ENCODE peak calls at places on chromosomes 2 and 18, in eight cellular contexts. Z, Q, P, S, C, K, E and D are unnamed samples.
A peak's percentile ranks its signal among the peaks of the same experiment; 100 is the strongest.

GRCh38 chr2:99635710-99636431 is 146.1 kb upstream of the REV1 start:
- DNase-seq in E (peak; percentile 84), C (no peak), K (no peak), Z (peak; percentile 62), S (no peak), Q (peak; percentile 26), P (peak; percentile 91), D (peak; percentile 73)

GRCh38 chr2:64311191-64311910 is 142.6 kb upstream of the LGALSL start:
- DNase-seq in Z (no peak), Q (no peak), S (no peak), K (no peak), P (no peak), C (no peak), E (no peak), D (no peak)

GRCh38 chr2:85907671-85908157 is 18.9 kb upstream of the ST3GAL5 start:
- DNase-seq in Z (no peak), K (no peak), E (no peak), P (peak; percentile 61), S (no peak), C (no peak), Q (peak; percentile 18), D (peak; percentile 45)

GRCh38 chr2:54041135-54041534 is 70.3 kb upstream of the PSME4 start:
- DNase-seq in S (no peak), Z (no peak), C (no peak), Q (no peak), P (no peak), K (peak; percentile 34), E (no peak), D (no peak)

GRCh38 chr2:197461073-197461472 is 7.7 kb downstream of the COQ10B start:
- DNase-seq in P (no peak), E (no peak), K (no peak), Q (peak; percentile 41), Z (no peak), C (no peak), S (peak; percentile 69), D (peak; percentile 16)

GRCh38 chr2:96553176-96553956 is 16.8 kb downstream of the ARID5A start:
- DNase-seq in E (no peak), Z (no peak), K (no peak), C (no peak), Q (no peak), S (no peak), P (no peak), D (no peak)

GRCh38 chr2:160227252-160227651 is 27.2 kb upstream of the ITGB6 start:
- DNase-seq in C (no peak), S (peak; percentile 83), E (no peak), Z (no peak), P (no peak), Q (peak; percentile 36), K (no peak), D (peak; percentile 23)

GRCh38 chr2:73906847-73907505 is 14.2 kb downstream of the ACTG2 start:
- DNase-seq in Z (no peak), C (no peak), S (no peak), K (no peak), P (peak; percentile 64), Q (no peak), E (no peak), D (no peak)

GRCh38 chr2:54106631-54107454 is 8.6 kb upstream of the ACYP2 start:
- DNase-seq in S (peak; percentile 63), E (no peak), Q (peak; percentile 69), Z (no peak), K (peak; percentile 35), P (no peak), C (no peak), D (peak; percentile 28)

GRCh38 chr18:80154293-80154692 is 45.2 kb downstream of the ADNP2 start:
- DNase-seq in Q (peak; percentile 36), E (no peak), C (no peak), Z (no peak), S (no peak), P (no peak), K (peak; percentile 30), D (no peak)

GRCh38 chr18:40380657-40381441 is 1574.2 kb upstream of the PIK3C3 start:
- DNase-seq in S (no peak), E (no peak), C (no peak), Q (peak; percentile 27), P (no peak), Z (no peak), K (no peak), D (no peak)

GRCh38 chr18:13909541-13909940 is 5.8 kb downstream of the MC2R start:
- DNase-seq in C (no peak), E (no peak), S (no peak), K (no peak), Z (no peak), P (no peak), Q (no peak), D (no peak)

GRCh38 chr2:203532957-203533695 is 2.0 kb downstream of the RAPH1 start:
- DNase-seq in K (no peak), P (no peak), E (no peak), Z (peak; percentile 42), S (no peak), C (no peak), Q (peak; percentile 47), D (peak; percentile 46)

GRCh38 chr2:37779123-37779522 is 107.7 kb upstream of the CDC42EP3 start:
- DNase-seq in C (no peak), P (no peak), Z (no peak), K (no peak), S (no peak), E (no peak), Q (peak; percentile 42), D (no peak)

GRCh38 chr2:13858626-13859025 is 773.9 kb upstream of the LRATD1 start:
- DNase-seq in Z (no peak), E (no peak), S (no peak), P (no peak), Q (peak; percentile 78), K (no peak), C (no peak), D (peak; percentile 78)

GRCh38 chr18:63940008-63940407 is 9.1 kb upstream of the HMSD start:
- DNase-seq in C (no peak), Q (no peak), E (no peak), S (no peak), P (no peak), Z (no peak), K (no peak), D (no peak)

GRCh38 chr18:74652392-74652988 is 54.8 kb downstream of the ZNF407 start:
- DNase-seq in E (no peak), Q (peak; percentile 74), Z (no peak), P (no peak), S (no peak), C (no peak), K (no peak), D (no peak)

GRCh38 chr2:4499316-4499715 is 795.9 kb downstream of the DCDC2C start:
- DNase-seq in Q (no peak), Z (no peak), E (no peak), C (no peak), K (no peak), P (no peak), S (no peak), D (no peak)

GRCh38 chr2:166060191-166060590 is 67.6 kb downstream of the SCN1A start:
- DNase-seq in P (no peak), K (no peak), Q (peak; percentile 9), S (no peak), Z (no peak), C (no peak), E (no peak), D (no peak)

DNA sequence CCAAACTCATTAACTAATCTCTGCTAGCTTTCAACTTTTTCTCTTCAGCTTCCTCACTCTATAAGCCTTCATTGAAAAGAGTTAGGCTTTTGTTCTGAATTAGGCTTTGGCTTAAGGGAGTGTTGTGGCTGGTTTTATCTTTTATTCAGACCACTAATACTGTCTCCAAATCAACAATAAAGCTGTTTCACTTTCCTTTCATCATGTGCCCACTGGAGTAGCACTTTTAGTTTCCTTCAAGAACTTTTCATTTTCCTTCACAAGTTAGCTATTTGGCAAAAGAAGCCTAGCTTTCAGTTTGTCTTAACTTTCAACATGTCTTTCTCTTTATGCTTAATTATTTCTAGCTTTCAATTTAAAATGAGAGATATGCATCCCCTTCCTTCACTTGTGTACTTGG is 271.7 kb upstream of the FSIP2 start:
- DNase-seq in C (no peak), E (no peak), Q (no peak), Z (no peak), P (no peak), S (no peak), K (no peak), D (no peak)
- H3K4me3 ChIP-seq in C (no peak overlapping the region), E (no peak overlapping the region), Q (no peak overlapping the region), Z (no peak overlapping the region), P (no peak overlapping the region), S (no peak overlapping the region), K (no peak overlapping the region), D (no peak overlapping the region)

DNA sequence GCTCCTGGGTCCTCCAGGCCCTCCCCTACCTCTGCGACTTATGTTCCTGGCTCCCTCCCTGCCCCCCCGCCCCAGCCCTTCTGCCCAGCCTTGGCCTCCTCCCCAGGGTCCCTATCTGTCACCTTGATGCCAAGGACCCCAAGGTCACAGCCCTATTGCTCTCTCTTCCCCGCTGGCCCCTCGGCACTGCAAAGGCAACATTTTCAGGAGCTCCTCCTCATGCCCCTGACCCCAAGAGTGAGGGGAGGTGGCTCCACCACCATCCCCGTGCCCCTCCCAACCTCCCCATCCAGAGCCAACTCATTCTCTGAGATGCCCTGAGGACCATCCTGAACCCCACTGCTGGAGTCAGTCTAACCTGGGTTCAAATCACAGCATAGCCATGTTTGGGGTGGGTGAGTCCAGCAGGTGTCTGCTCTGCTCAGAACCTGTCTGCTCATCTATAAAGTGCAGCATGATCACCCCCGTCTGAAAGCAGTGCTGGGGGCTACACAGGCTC is 11.7 kb downstream of the LIMS2 start:
- DNase-seq in Q (no peak), P (peak; percentile 58), K (no peak), Z (no peak), S (no peak), C (no peak), E (no peak), D (no peak)
- H3K27me3 ChIP-seq in Q (peaks cover 31% of the 10 kb centered on the region), P (no peaks in the 10 kb centered on the region), K (peaks cover 6% of the 10 kb centered on the region), Z (no peaks in the 10 kb centered on the region), S (peaks cover 41% of the 10 kb centered on the region), C (peaks cover 17% of the 10 kb centered on the region), E (no peaks in the 10 kb centered on the region), D (no peaks in the 10 kb centered on the region)

GRCh38 chr2:156803243-156803642 is 367.1 kb downstream of the GPD2 start:
- DNase-seq in Q (no peak), C (no peak), K (no peak), P (no peak), Z (no peak), E (no peak), S (no peak), D (no peak)
- H3K4me3 ChIP-seq in Q (no peak overlapping the region), C (no peak overlapping the region), K (no peak overlapping the region), P (no peak overlapping the region), Z (no peak overlapping the region), E (no peak overlapping the region), S (peak overlapping the region; percentile 51), D (no peak overlapping the region)

DNA sequence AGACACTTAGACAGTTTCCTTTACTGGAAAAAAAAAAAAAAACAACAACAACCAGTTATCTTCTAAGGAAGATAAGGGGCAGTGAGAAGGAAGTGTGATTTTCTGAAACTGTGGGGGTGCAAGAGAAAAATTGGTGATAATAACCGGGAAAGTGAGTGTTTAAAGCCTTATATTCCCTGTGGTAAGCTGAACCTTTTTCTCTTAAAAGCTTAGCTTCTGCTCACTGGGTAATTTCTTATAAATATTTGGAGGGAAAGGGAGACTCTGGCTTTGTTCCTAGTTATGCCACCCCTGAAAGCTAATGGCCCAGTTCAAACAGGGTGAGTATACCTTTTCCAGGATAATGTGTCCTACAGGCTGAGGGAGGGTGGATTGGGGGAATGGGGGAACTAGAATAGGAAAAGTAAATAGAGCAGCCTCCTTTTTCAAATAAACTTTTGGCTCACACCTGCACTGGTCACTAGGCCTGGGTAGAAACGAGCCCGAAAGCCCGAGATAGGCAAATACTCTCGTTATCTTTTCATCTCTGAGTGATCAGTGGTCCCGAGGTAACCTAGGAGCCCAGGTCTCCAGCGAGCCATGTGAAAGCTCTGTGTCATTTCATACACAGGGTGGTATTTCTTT is 15.4 kb upstream of the SRBD1 start:
- DNase-seq in P (no peak), C (no peak), K (no peak), S (no peak), Z (no peak), Q (no peak), E (no peak), D (no peak)
- H3K27me3 ChIP-seq in P (no peaks in the 10 kb centered on the region), C (peaks cover 4% of the 10 kb centered on the region), K (no peaks in the 10 kb centered on the region), S (no peaks in the 10 kb centered on the region), Z (no peaks in the 10 kb centered on the region), Q (peaks cover 5% of the 10 kb centered on the region), E (no peaks in the 10 kb centered on the region), D (no peaks in the 10 kb centered on the region)